ENCODE peak calls at places on chromosomes 13 and 19, in seven cellular contexts. G, X, R, T, H, J and Z are unnamed samples.

GRCh38 chr13:110323172-110323851 is 16.2 kb downstream of the COL4A2 start:
- DNase-seq in G (no peak), X (peak; percentile 83), R (no peak), T (no peak), H (peak; percentile 69), J (peak; percentile 77), Z (no peak)

GRCh38 chr13:42474954-42475353 is 99.0 kb upstream of the TNFSF11 start:
- DNase-seq in G (no peak), X (peak; percentile 92), R (no peak), T (peak; percentile 9), H (no peak), J (no peak), Z (no peak)

GRCh38 chr13:80884031-80884785 is 543.3 kb upstream of the SPRY2 start:
- DNase-seq in G (no peak), X (no peak), R (no peak), T (no peak), H (no peak), J (no peak), Z (no peak)

GRCh38 chr19:7687177-7687576 is 6.5 kb downstream of the TRAPPC5 start:
- DNase-seq in G (peak; percentile 66), X (no peak), R (no peak), T (no peak), H (no peak), J (no peak), Z (no peak)

GRCh38 chr13:113209880-113210421 is 538 bp downstream of the CUL4A start:
- DNase-seq in G (peak; percentile 93), X (peak; percentile 62), R (peak; percentile 81), T (peak; percentile 47), H (no peak), J (peak; percentile 38), Z (no peak)

GRCh38 chr19:29634731-29635130 is 28.6 kb downstream of the POP4 start:
- DNase-seq in G (no peak), X (no peak), R (no peak), T (no peak), H (no peak), J (no peak), Z (no peak)

GRCh38 chr13:105278797-105279425 is 1256.6 kb downstream of the EFNB2 start:
- DNase-seq in G (no peak), X (no peak), R (no peak), T (no peak), H (no peak), J (no peak), Z (no peak)

GRCh38 chr13:44436589-44437337 is 63.1 kb downstream of the SERP2 start:
- DNase-seq in G (peak; percentile 94), X (peak; percentile 91), R (peak; percentile 74), T (peak; percentile 5), H (no peak), J (peak; percentile 94), Z (peak; percentile 42)

GRCh38 chr13:34935841-34936240 is 6.2 kb upstream of the NBEA start:
- DNase-seq in G (no peak), X (no peak), R (no peak), T (no peak), H (no peak), J (no peak), Z (no peak)

GRCh38 chr13:48801255-48801654 is 147.5 kb downstream of the CYSLTR2 start:
- DNase-seq in G (no peak), X (peak; percentile 78), R (no peak), T (no peak), H (peak; percentile 71), J (peak; percentile 78), Z (no peak)

GRCh38 chr19:10452726-10453620 is 32.6 kb downstream of the PDE4A start:
- DNase-seq in G (no peak), X (no peak), R (no peak), T (no peak), H (no peak), J (no peak), Z (no peak)

GRCh38 chr13:45416521-45417125 is 1.6 kb downstream of the SLC25A30 start:
- DNase-seq in G (no peak), X (no peak), R (peak; percentile 45), T (no peak), H (no peak), J (no peak), Z (no peak)

GRCh38 chr19:15418112-15418587 is 638 bp downstream of the AKAP8L start:
- DNase-seq in G (no peak), X (peak; percentile 35), R (no peak), T (no peak), H (no peak), J (peak; percentile 30), Z (no peak)

GRCh38 chr13:75372517-75372916 is 109.5 kb downstream of the TBC1D4 start:
- DNase-seq in G (no peak), X (peak; percentile 77), R (no peak), T (no peak), H (no peak), J (peak; percentile 53), Z (no peak)

GRCh38 chr13:112572408-112572807 is 15.5 kb downstream of the TUBGCP3 start:
- DNase-seq in G (no peak), X (no peak), R (no peak), T (no peak), H (no peak), J (no peak), Z (no peak)

GRCh38 chr13:23763328-23763727 is 125.9 kb downstream of the MIPEP start:
- DNase-seq in G (no peak), X (no peak), R (no peak), T (no peak), H (no peak), J (no peak), Z (no peak)

GRCh38 chr19:1222394-1222793 is 15.4 kb downstream of the CBARP start:
- DNase-seq in G (no peak), X (no peak), R (no peak), T (no peak), H (no peak), J (no peak), Z (no peak)